ENCODE peak calls at places on chromosomes 1 and 21, in five cellular contexts. E is lower lobe of right lung, N is psoas muscle, M is upper lobe of left lung, G is tibial nerve. I is an unnamed sample.

GRCh38 chr1:93750946-93751345 is 69.3 kb upstream of the BCAR3 start:
- DNase-seq in E (no peak), N (no peak), M (no peak), G (no peak), I (no peak)

GRCh38 chr1:65827346-65827745 is 34.7 kb downstream of the PDE4B start:
- DNase-seq in E (no peak), N (no peak), M (no peak), G (no peak), I (no peak)

GRCh38 chr1:36366091-36366661 is 19.5 kb downstream of the STK40 start:
- DNase-seq in E (peak), N (peak), M (no peak), G (no peak), I (peak)

GRCh38 chr1:159146996-159147395 is 24.4 kb upstream of the CADM3 start:
- DNase-seq in E (no peak), N (no peak), M (no peak), G (no peak), I (no peak)

GRCh38 chr1:59678065-59678808 is 136.5 kb upstream of the HOOK1 start:
- DNase-seq in E (no peak), N (no peak), M (no peak), G (no peak), I (no peak)

GRCh38 chr1:111878096-111878495 is 111.4 kb downstream of the KCND3 start:
- DNase-seq in E (no peak), N (no peak), M (peak), G (no peak), I (no peak)

GRCh38 chr1:213247038-213247437 is 196.0 kb downstream of the RPS6KC1 start:
- DNase-seq in E (no peak), N (no peak), M (no peak), G (no peak), I (no peak)

GRCh38 chr1:153985984-153986761 is at the start of gene RAB13:
- DNase-seq in E (peak), N (peak), M (peak), G (peak), I (peak)

GRCh38 chr21:34734696-34735095 is 65.9 kb downstream of the CLIC6 start:
- DNase-seq in E (no peak), N (peak), M (no peak), G (no peak), I (no peak)

GRCh38 chr1:14597343-14598006 is 1.0 kb upstream of the KAZN start:
- DNase-seq in E (no peak), N (no peak), M (no peak), G (no peak), I (no peak)

GRCh38 chr1:194227157-194227556 is 1040.7 kb upstream of the B3GALT2 start:
- DNase-seq in E (no peak), N (no peak), M (no peak), G (no peak), I (no peak)

GRCh38 chr1:177247777-177248176 is 77.0 kb downstream of the BRINP2 start:
- DNase-seq in E (no peak), N (no peak), M (no peak), G (no peak), I (no peak)

GRCh38 chr1:226820935-226821718 is 49.3 kb upstream of the PSEN2 start:
- DNase-seq in E (peak), N (peak), M (no peak), G (peak), I (no peak)

GRCh38 chr1:223741861-223742260 is 29.5 kb downstream of the CAPN2 start:
- DNase-seq in E (no peak), N (no peak), M (no peak), G (no peak), I (no peak)

GRCh38 chr1:111621050-111621449 is 1.5 kb downstream of the RAP1A start:
- DNase-seq in E (no peak), N (no peak), M (no peak), G (no peak), I (no peak)

GRCh38 chr1:35962952-35963351 is 32.0 kb downstream of the AGO3 start:
- DNase-seq in E (no peak), N (no peak), M (no peak), G (no peak), I (no peak)

GRCh38 chr1:172004671-172005070 is 163.4 kb downstream of the DNM3 start:
- DNase-seq in E (no peak), N (no peak), M (no peak), G (no peak), I (no peak)

GRCh38 chr1:165666152-165666551 is 32.2 kb downstream of the ALDH9A1 start:
- DNase-seq in E (no peak), N (no peak), M (no peak), G (no peak), I (no peak)

GRCh38 chr1:18556364-18556763 is 74.3 kb upstream of the PAX7 start:
- DNase-seq in E (no peak), N (no peak), M (no peak), G (peak), I (no peak)

GRCh38 chr1:18018381-18018780 is 89.2 kb upstream of the IGSF21 start:
- DNase-seq in E (no peak), N (no peak), M (no peak), G (no peak), I (no peak)

GRCh38 chr1:111481387-111482221 is 7.8 kb downstream of the C1orf162 start:
- DNase-seq in E (peak), N (peak), M (peak), G (peak), I (peak)

GRCh38 chr1:181987996-181988395 is 73.5 kb downstream of the ZNF648 start:
- DNase-seq in E (no peak), N (no peak), M (no peak), G (no peak), I (no peak)

GRCh38 chr1:67639336-67639735 is 45.7 kb upstream of the GADD45A start:
- DNase-seq in E (no peak), N (no peak), M (no peak), G (no peak), I (no peak)

GRCh38 chr1:175314300-175314699 is 121.7 kb upstream of the KIAA0040 start:
- DNase-seq in E (no peak), N (no peak), M (no peak), G (no peak), I (peak)

GRCh38 chr1:165259706-165260105 is 96.8 kb downstream of the LMX1A start:
- DNase-seq in E (no peak), N (no peak), M (no peak), G (no peak), I (no peak)

GRCh38 chr1:81670286-81670685 is 130.4 kb upstream of the ADGRL2 start:
- DNase-seq in E (peak), N (no peak), M (no peak), G (peak), I (no peak)

GRCh38 chr1:168636642-168637111 is 60.3 kb downstream of the XCL1 start:
- DNase-seq in E (no peak), N (peak), M (no peak), G (peak), I (no peak)

GRCh38 chr1:52554756-52555155 is 1.9 kb upstream of the TUT4 start:
- DNase-seq in E (no peak), N (no peak), M (no peak), G (no peak), I (no peak)

GRCh38 chr1:153921803-153922075 is 1.0 kb downstream of the GATAD2B start:
- DNase-seq in E (no peak), N (no peak), M (no peak), G (no peak), I (no peak)

GRCh38 chr1:47449702-47450552 is 12.1 kb downstream of the FOXD2 start:
- DNase-seq in E (peak), N (peak), M (peak), G (no peak), I (no peak)

GRCh38 chr1:19156676-19157075 is 53.4 kb downstream of the UBR4 start:
- DNase-seq in E (no peak), N (no peak), M (no peak), G (peak), I (no peak)

GRCh38 chr1:218890436-218890835 is 283.2 kb upstream of the LYPLAL1 start:
- DNase-seq in E (no peak), N (no peak), M (no peak), G (no peak), I (no peak)

GRCh38 chr21:14962217-14962616 is 102.6 kb downstream of the NRIP1 start:
- DNase-seq in E (no peak), N (no peak), M (no peak), G (no peak), I (no peak)

GRCh38 chr1:170872663-170873062 is 62.7 kb upstream of the MROH9 start:
- DNase-seq in E (no peak), N (no peak), M (no peak), G (no peak), I (no peak)

GRCh38 chr1:112444269-112444668 is 48.3 kb downstream of the CTTNBP2NL start:
- DNase-seq in E (no peak), N (no peak), M (no peak), G (no peak), I (no peak)

GRCh38 chr1:200153277-200154055 is 126.0 kb downstream of the NR5A2 start:
- DNase-seq in E (no peak), N (no peak), M (no peak), G (no peak), I (no peak)

GRCh38 chr1:60280764-60281278 is 207.3 kb upstream of the C1orf87 start:
- DNase-seq in E (no peak), N (no peak), M (no peak), G (no peak), I (no peak)

GRCh38 chr1:17603091-17603841 is 63.8 kb downstream of the ARHGEF10L start:
- DNase-seq in E (no peak), N (no peak), M (no peak), G (no peak), I (no peak)

GRCh38 chr1:14634497-14634896 is 36.0 kb downstream of the KAZN start:
- DNase-seq in E (no peak), N (no peak), M (no peak), G (no peak), I (no peak)

GRCh38 chr21:44930543-44930981 is 9.3 kb upstream of the SLX9 start:
- DNase-seq in E (peak), N (peak), M (no peak), G (no peak), I (no peak)

GRCh38 chr21:44927587-44928461 is 7.1 kb upstream of the ITGB2 start:
- DNase-seq in E (peak), N (peak), M (no peak), G (peak), I (peak)

GRCh38 chr21:44929799-44930542 is 9.3 kb upstream of the ITGB2 start:
- DNase-seq in E (no peak), N (peak), M (no peak), G (no peak), I (no peak)

GRCh38 chr21:44931137-44931500 is 8.7 kb upstream of the SLX9 start:
- DNase-seq in E (peak), N (peak), M (no peak), G (no peak), I (no peak)

GRCh38 chr21:44929242-44929798 is 8.6 kb upstream of the ITGB2 start:
- DNase-seq in E (peak), N (peak), M (no peak), G (no peak), I (no peak)
- H3K27ac ChIP-seq in E (no peak), N (no peak), M (no peak), G (no peak), I (no peak)

DNA sequence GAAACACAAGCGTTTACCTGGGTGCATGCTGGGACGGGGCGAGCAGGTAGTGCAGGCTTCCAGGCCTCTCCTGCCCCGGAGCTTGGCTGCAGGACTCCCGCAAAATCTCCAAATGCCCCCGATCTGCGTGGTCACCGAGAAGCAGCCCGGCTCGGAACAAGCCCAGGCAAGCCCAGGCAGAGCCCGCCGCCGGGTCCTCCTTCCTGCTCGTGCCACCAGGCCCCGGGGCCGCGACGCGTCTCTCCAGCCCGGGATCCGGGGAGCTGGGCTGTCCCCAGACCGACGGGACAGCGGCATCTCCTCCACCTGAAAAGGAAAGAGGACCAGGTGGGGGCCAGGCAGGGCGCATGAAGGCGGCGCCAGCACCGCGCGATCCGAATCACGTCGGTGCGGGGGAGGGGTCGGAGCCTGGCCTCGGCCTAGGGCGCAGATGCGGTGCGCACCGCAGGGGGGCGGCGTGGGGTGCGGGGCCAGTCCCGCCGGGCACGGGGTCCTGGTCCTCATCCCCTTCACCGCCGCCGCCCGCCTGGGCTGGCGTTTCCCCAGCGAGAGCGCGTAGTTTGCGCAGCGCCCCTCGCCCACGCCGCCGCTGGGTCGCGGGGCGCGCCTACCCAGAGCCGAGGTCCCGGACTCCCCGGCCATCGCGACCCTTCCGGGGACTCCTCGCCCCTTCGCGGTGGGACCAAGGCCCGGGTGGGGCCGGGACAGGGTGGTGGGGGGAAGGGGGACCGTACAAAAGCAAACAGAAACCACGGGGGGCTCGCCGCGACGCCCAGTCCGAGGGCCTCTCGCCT is 52.4 kb upstream of the H6PD start:
- DNase-seq in E (peak), N (no peak), M (peak), G (no peak), I (no peak)
- H3K27ac ChIP-seq in E (peak), N (no peak), M (peak), G (peak), I (peak)

DNA sequence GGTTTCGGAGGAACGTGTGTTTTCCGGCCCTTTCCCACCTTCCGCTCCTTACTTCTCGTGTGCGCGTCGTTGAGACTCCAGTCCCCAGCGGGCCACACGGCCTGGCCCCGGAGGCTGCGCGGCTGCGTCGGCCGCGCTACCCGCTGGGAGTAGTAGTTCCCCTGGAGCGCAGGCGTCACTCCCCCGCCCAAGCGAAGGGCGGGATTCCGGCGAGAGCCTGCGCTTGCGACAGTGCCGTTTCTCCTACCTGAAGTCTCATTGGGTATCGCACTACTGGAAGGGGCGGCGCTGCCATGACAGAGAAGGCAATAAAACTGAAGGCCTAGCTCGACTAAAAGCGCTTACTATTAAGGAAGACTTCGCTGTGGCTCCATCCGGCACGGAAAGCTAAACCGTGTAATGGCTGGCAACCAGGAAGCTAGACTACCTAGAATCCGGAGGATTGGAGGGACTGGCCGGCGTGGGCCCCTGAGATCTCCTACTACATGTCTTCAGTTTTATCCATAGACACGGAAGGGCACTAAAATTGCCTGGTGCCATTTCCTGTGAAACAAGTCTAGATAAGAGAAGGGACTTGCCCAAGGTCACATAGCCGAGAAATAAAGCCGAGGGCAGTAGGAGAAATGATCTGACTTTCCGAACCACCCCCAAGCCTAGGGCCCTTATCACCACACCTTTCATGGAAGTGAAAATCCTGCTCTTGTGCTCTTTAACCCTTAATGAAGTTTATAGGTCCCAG is 798 bp upstream of the TMEM69 start:
- DNase-seq in E (peak), N (peak), M (peak), G (peak), I (peak)
- H3K27ac ChIP-seq in E (peak), N (peak), M (peak), G (peak), I (peak)

DNA sequence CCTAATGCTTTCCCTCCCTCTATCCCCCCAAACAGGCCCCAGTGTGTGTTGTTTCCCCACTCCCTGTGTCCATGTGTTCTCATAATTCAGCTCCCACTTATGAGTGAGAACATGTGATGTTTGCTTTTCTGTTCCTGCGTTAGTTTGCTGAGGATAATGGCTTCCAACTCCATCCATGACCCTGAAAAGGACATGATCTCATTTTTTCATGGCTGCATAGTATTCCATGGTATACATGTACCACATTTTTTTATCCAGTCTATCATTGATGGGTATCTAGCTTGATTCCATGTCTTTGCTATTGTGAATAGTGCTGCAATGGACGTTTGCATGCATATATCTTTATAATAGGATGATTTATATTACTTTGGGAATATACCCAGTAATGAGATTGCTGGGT is 8.7 kb downstream of the PRSS38 start:
- DNase-seq in E (no peak), N (no peak), M (no peak), G (no peak), I (no peak)
- H3K27ac ChIP-seq in E (no peak), N (no peak), M (no peak), G (no peak), I (no peak)